ENCODE peak calls at places on chromosome 10, in four cellular contexts. S is neural crest cell, Y is colonic mucosa, R is ovary. O is an unnamed sample.

GRCh38 chr10:509361-510102 is 179.9 kb downstream of the DIP2C start:
- DNase-seq in Y (no peak), R (no peak), S (no peak), O (no peak)

GRCh38 chr10:29250066-29250465 is 38.8 kb upstream of the LYZL1 start:
- DNase-seq in S (no peak), Y (no peak), R (no peak), O (no peak)

GRCh38 chr10:77604063-77604462 is 33.5 kb downstream of the KCNMA1 start:
- DNase-seq in Y (no peak), R (no peak), S (no peak), O (no peak)

GRCh38 chr10:11113156-11113555 is 95.5 kb downstream of the CELF2 start:
- DNase-seq in S (no peak), Y (no peak), R (no peak), O (no peak)

GRCh38 chr10:89213191-89213808 is 6.2 kb upstream of the CH25H start:
- DNase-seq in S (no peak), R (no peak), Y (no peak), O (no peak)

GRCh38 chr10:103635580-103635979 is 142.1 kb downstream of the NEURL1 start:
- DNase-seq in Y (no peak), R (no peak), S (no peak), O (no peak)

GRCh38 chr10:121715076-121715475 is 116.8 kb upstream of the FGFR2 start:
- DNase-seq in R (no peak), S (no peak), Y (no peak), O (no peak)

GRCh38 chr10:33719005-33719703 is 384.7 kb upstream of the NRP1 start:
- DNase-seq in S (no peak), R (no peak), Y (no peak), O (peak)

GRCh38 chr10:3528271-3528670 is 256.7 kb downstream of the KLF6 start:
- DNase-seq in R (no peak), Y (no peak), S (no peak), O (no peak)

GRCh38 chr10:787933-788651 is 98.6 kb upstream of the DIP2C start:
- DNase-seq in S (no peak), Y (peak), R (peak), O (no peak)

GRCh38 chr10:49298990-49299815 is at the start of gene C10orf71:
- DNase-seq in R (no peak), Y (no peak), S (no peak), O (no peak)

GRCh38 chr10:98376485-98376884 is 38.5 kb downstream of the PYROXD2 start:
- DNase-seq in S (no peak), Y (no peak), R (no peak), O (no peak)

GRCh38 chr10:48833674-48834073 is 106.0 kb downstream of the LRRC18 start:
- DNase-seq in Y (no peak), S (no peak), R (no peak), O (no peak)

GRCh38 chr10:132434405-132435005 is 37.5 kb downstream of the PWWP2B start:
- DNase-seq in R (no peak), S (no peak), Y (peak), O (no peak)

GRCh38 chr10:33335800-33336605 is 1.5 kb upstream of the NRP1 start:
- DNase-seq in S (peak), R (peak), Y (peak), O (no peak)

GRCh38 chr10:32084484-32084883 is 28.3 kb upstream of the KIF5B start:
- DNase-seq in R (no peak), Y (no peak), S (no peak), O (no peak)

GRCh38 chr10:103781329-103782061 is 73.9 kb downstream of the SH3PXD2A start:
- DNase-seq in R (no peak), S (no peak), Y (peak), O (no peak)

GRCh38 chr10:132408367-132408781 is 11.4 kb downstream of the PWWP2B start:
- DNase-seq in Y (peak), R (no peak), S (no peak), O (no peak)

GRCh38 chr10:96642973-96643372 is 56.2 kb upstream of the TM9SF3 start:
- DNase-seq in Y (peak), R (peak), S (peak), O (peak)
- TF ChIP-seq CTCF in Y (peak), R (no peak), S (peak), O (peak)

GRCh38 chr10:91932737-91933136 is 9.2 kb downstream of the BTAF1 start:
- DNase-seq in Y (no peak), S (no peak), R (no peak), O (no peak)

GRCh38 chr10:91935886-91936285 is 12.3 kb downstream of the BTAF1 start:
- DNase-seq in Y (no peak), S (no peak), R (no peak), O (no peak)

GRCh38 chr10:91931526-91932190 is 8.1 kb downstream of the BTAF1 start:
- DNase-seq in Y (no peak), R (no peak), S (no peak), O (no peak)

GRCh38 chr10:91925022-91925320 is 1.4 kb downstream of the BTAF1 start:
- DNase-seq in S (no peak), Y (no peak), R (no peak), O (no peak)

GRCh38 chr10:91930939-91931338 is 7.4 kb downstream of the BTAF1 start:
- DNase-seq in Y (no peak), S (no peak), R (no peak), O (no peak)
- TF ChIP-seq CTCF in Y (no peak), S (no peak), R (no peak), O (no peak)

DNA sequence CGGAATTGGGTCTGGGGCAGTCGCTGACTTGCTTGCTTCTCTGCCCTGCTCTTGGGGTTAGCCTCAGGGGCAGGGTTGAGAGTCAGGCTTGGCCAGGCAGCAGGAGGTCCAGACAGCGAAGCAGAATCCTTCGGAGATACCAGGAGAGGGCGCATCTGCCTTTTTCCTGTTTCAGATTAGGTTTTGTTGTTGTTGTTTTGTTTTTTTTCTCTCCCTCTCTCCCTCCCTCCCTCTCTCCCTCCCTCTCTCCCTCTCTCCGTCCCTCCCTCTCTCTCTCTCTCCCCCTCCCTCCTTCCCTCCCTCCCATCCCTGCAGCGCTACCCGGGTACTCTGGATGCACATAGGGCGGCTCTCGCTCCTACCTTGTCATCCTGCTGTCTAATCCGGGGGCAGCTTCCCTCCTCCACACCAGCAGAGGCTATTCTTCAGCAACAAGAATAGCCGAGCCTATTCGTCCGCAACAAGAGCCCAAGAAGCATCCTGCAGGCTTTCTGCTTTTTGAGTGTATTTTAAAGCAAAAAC is 758 bp upstream of the OPTN start:
- DNase-seq in S (peak), Y (peak), R (peak), O (peak)
- TF ChIP-seq CTCF in S (no peak), Y (no peak), R (no peak), O (no peak)

GRCh38 chr10:124792998-124793352 is 1.3 kb upstream of the EEF1AKMT2 start:
- DNase-seq in Y (no peak), S (no peak), R (no peak), O (no peak)

DNA sequence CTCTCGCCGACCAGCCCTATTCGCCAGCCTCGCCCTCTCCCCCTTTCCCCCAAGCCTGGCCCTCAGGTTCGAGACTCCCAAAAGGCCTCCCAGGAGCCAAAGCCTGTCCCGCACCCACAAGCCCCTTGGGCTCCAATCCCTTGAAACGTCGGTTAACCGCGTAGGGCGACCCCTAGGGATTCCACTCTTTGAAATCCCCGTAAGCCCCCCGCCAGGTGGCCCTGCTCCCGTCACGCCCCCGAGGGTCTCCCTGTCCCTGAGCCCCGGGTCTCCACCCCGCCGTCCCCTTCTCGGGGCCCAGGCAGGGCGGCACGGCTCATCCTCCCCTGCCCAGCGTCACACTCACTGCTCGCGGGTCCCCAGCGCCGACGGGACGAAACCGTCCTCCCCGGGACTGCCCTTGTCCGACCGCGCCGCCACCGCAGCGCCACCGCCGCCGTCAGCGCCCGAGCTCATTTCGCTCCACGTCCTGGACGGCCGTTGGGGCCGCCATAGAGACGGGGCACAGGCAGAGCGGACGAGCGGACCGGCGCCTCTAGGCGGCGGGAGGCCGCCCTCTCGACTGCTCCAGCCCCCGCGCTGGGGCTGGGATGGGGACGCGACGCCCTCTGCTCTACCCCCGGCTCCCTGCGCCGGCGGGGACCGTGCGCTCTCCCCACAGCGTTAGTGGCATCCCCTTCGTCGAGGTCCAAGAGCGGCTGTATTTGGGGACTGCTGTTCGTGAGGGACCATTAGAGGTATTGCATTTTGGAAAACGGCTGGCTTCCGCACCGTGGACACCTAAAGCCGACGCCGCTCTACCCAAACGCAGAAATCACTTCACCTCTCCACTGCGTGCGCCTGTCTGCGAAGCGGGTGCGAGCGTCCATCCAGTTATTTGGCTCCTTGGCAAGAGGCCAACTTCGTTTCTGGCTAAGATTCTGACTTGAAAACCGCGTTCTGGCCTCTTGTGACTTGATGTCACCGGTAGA is at the start of gene EEF1AKMT2:
- DNase-seq in Y (peak), S (peak), R (peak), O (peak)
- TF ChIP-seq CTCF in Y (peak), S (peak), R (peak), O (no peak)

GRCh38 chr10:52213511-52213831 is 100.6 kb upstream of the DKK1 start:
- DNase-seq in R (peak), Y (peak), S (no peak), O (no peak)
- TF ChIP-seq CTCF in R (no peak), Y (no peak), S (no peak), O (no peak)